ENCODE peak calls at places on chromosomes 6 and 20, in five cellular contexts. F, T, L, C and M are unnamed samples.

GRCh38 chr20:38859070-38859690 is 53.7 kb downstream of the PPP1R16B start:
- DNase-seq in F (no peak), T (no peak), L (no peak), C (no peak), M (no peak)

GRCh38 chr20:62159835-62160234 is 16.3 kb downstream of the SS18L1 start:
- DNase-seq in F (no peak), T (peak; percentile 49), L (no peak), C (peak; percentile 72), M (peak; percentile 87)

GRCh38 chr6:130359736-130360135 is 6.1 kb upstream of the TMEM200A start:
- DNase-seq in F (no peak), T (no peak), L (no peak), C (no peak), M (no peak)

GRCh38 chr6:152821525-152821924 is 70.9 kb downstream of the VIP start:
- DNase-seq in F (peak; percentile 67), T (no peak), L (peak; percentile 38), C (peak; percentile 0), M (no peak)

GRCh38 chr6:140548379-140548778 is 1173.9 kb upstream of the CITED2 start:
- DNase-seq in F (no peak), T (no peak), L (no peak), C (no peak), M (no peak)

GRCh38 chr6:165186041-165186440 is 123.4 kb downstream of the C6orf118 start:
- DNase-seq in F (no peak), T (no peak), L (no peak), C (peak; percentile 28), M (peak; percentile 44)

GRCh38 chr6:112639436-112639835 is 292.3 kb downstream of the RFPL4B start:
- DNase-seq in F (no peak), T (peak; percentile 91), L (no peak), C (peak; percentile 57), M (peak; percentile 39)

GRCh38 chr6:53805016-53805415 is 10.2 kb downstream of the LRRC1 start:
- DNase-seq in F (no peak), T (no peak), L (no peak), C (no peak), M (no peak)

GRCh38 chr20:51382986-51383821 is 159.3 kb downstream of the NFATC2 start:
- DNase-seq in F (no peak), T (no peak), L (no peak), C (peak; percentile 58), M (no peak)

GRCh38 chr20:51752343-51752951 is 15.7 kb downstream of the ATP9A start:
- DNase-seq in F (no peak), T (peak; percentile 93), L (no peak), C (peak; percentile 90), M (peak; percentile 97)

GRCh38 chr20:4829494-4830211 is 107.9 kb downstream of the PRND start:
- DNase-seq in F (no peak), T (no peak), L (no peak), C (no peak), M (no peak)

GRCh38 chr20:48912065-48912464 is 9.4 kb upstream of the ARFGEF2 start:
- DNase-seq in F (no peak), T (no peak), L (no peak), C (no peak), M (no peak)

GRCh38 chr6:131379951-131380350 is 193.1 kb upstream of the ARG1 start:
- DNase-seq in F (no peak), T (peak; percentile 61), L (no peak), C (peak; percentile 91), M (peak; percentile 91)

GRCh38 chr20:21436186-21436585 is 38.9 kb upstream of the NKX2-4 start:
- DNase-seq in F (no peak), T (peak; percentile 72), L (no peak), C (peak; percentile 91), M (peak; percentile 91)

GRCh38 chr6:4059115-4059777 is 19.7 kb downstream of the FAM217A start:
- DNase-seq in F (no peak), T (peak; percentile 90), L (no peak), C (peak; percentile 90), M (peak; percentile 94)

GRCh38 chr6:90467546-90467945 is 119.3 kb downstream of the MAP3K7 start:
- DNase-seq in F (no peak), T (no peak), L (no peak), C (no peak), M (no peak)

GRCh38 chr20:13046409-13046808 is 37.6 kb downstream of the SPTLC3 start:
- DNase-seq in F (no peak), T (no peak), L (no peak), C (no peak), M (no peak)

GRCh38 chr6:150471276-150471675 is 102.5 kb downstream of the IYD start:
- DNase-seq in F (no peak), T (no peak), L (no peak), C (no peak), M (no peak)

GRCh38 chr6:163750436-163751031 is 336.0 kb downstream of the QKI start:
- DNase-seq in F (no peak), T (no peak), L (no peak), C (no peak), M (no peak)

GRCh38 chr20:13231031-13231752 is 10.1 kb downstream of the ISM1 start:
- DNase-seq in F (peak; percentile 60), T (peak; percentile 28), L (no peak), C (peak; percentile 88), M (peak; percentile 93)

GRCh38 chr6:83311231-83311630 is 118.1 kb downstream of the RWDD2A start:
- DNase-seq in F (no peak), T (peak; percentile 57), L (no peak), C (peak; percentile 34), M (no peak)

GRCh38 chr6:143176090-143177021 is 115.7 kb downstream of the AIG1 start:
- DNase-seq in F (peak; percentile 45), T (peak; percentile 88), L (no peak), C (peak; percentile 90), M (no peak)

GRCh38 chr20:53238121-53238660 is 266.0 kb downstream of the TSHZ2 start:
- DNase-seq in F (no peak), T (no peak), L (no peak), C (peak; percentile 72), M (no peak)

GRCh38 chr20:63119451-63120285 is 96.3 kb downstream of the YTHDF1 start:
- DNase-seq in F (no peak), T (no peak), L (no peak), C (no peak), M (peak; percentile 88)

GRCh38 chr20:10806539-10806938 is 132.7 kb upstream of the JAG1 start:
- DNase-seq in F (no peak), T (no peak), L (no peak), C (no peak), M (peak; percentile 32)

GRCh38 chr20:23135449-23136447 is 49.6 kb upstream of the CD93 start:
- DNase-seq in F (no peak), T (no peak), L (no peak), C (no peak), M (no peak)

DNA sequence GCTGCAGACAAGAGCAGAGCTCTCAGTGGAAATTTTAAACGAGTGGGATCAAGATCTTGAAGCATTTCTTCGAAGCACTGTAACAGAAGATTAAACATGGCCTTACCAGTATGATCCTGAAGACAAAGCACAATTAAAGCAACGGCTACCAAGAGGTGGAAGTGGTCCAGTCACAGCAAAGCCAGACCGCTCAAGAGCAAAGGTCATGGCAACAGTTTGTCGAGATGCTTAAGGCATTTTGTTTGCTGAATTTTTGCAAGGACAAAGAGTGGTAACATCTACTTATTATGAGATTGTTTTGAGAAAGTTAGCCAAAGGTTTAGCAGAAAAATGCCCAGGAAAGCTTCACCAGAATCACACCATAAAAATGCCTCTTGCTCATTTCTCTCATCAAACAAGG is 153.4 kb upstream of the CARMIL1 start:
- DNase-seq in F (no peak), T (no peak), L (no peak), C (no peak), M (no peak)
- H3K4me3 ChIP-seq in F (no peak overlapping the region), T (no peak overlapping the region), L (no peak overlapping the region), C (no peak overlapping the region), M (no peak overlapping the region)

DNA sequence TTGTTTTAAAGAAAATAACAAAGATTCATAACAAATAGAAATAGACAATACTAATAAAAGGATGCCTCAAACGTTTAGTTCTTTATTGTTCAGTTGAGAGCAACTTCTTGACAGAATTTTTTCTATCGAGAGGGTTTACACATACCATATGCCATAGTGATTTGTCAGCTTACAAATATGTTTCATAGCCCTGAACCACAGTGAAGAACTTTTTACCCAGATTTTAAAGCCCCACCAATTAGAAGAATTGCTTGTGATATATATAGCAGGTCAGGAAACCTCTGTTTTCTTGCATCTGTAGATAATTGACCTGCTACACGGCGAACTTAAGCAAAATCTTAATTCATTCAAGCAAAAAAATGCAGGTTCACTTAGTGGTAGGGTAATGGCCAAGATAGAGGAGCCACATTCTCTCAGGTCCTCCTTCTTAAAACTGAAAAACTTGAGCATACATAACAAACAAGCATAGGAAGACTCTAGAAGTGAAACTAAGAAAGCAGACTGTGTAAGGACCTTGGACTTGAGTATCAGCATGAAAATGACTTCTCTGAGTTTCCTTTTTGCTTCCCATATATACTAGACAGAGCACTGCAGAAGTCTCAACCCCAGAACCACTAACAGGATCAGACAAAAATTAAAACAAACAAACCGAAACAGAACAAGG is 39.5 kb downstream of the CRISP1 start:
- DNase-seq in F (no peak), T (no peak), L (no peak), C (no peak), M (no peak)
- H3K27ac ChIP-seq in F (no peak overlapping the region), T (no peak overlapping the region), L (no peak overlapping the region), C (no peak overlapping the region), M (no peak overlapping the region)

GRCh38 chr6:42010185-42010872 is 40.0 kb upstream of the TAF8 start:
- DNase-seq in F (peak; percentile 71), T (no peak), L (peak; percentile 39), C (no peak), M (no peak)

GRCh38 chr6:42009844-42010184 is 40.5 kb upstream of the TAF8 start:
- DNase-seq in F (peak; percentile 35), T (no peak), L (no peak), C (no peak), M (no peak)

GRCh38 chr6:42010909-42011308 is 39.4 kb upstream of the TAF8 start:
- DNase-seq in F (no peak), T (no peak), L (no peak), C (no peak), M (no peak)

GRCh38 chr6:42007286-42007685 is 43.0 kb upstream of the TAF8 start:
- DNase-seq in F (no peak), T (no peak), L (no peak), C (no peak), M (no peak)

DNA sequence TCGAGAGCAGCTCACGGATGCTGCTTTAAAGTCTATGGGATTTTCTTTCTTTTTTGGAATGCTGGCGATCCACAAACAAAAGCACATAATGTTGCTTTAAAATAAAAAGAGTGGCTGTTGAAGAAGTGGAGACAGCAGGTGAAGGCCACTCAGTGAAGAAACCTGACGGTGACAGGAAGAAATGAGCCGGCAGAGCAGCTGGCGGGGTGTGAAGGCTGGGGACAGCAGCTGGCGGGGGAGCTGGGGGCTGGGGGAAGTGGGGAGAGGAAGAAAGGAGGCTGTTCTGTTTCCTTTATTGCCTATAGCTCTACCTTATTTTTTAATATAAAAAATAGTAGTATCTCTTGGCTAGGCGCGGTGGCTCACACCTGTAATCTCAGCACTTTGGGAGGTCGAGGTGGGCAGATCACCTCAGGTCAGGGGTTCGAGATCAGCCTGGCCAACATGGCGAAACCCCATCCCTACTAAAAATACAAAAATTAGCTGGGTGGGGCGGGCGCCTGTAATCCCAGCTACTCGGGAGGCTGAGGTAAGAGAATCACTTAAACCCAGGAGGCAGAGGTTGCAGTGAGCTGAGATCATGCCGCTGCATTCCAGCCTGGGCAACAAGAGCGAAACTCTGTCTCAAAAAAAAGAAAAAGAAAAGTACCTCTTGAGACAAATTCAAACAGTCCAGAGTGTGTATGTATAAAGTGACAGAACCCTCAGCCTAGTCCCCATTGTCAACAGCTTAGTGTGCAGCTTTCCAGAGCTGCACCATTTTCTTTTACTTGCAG is 42.4 kb upstream of the TAF8 start:
- DNase-seq in F (no peak), T (no peak), L (no peak), C (no peak), M (no peak)
- H3K4me2 ChIP-seq in F (no peak overlapping the region), T (no peak overlapping the region), L (no peak overlapping the region), C (no peak overlapping the region), M (no peak overlapping the region)

GRCh38 chr6:44222987-44223470 is 366 bp upstream of the SLC29A1 start:
- DNase-seq in F (peak; percentile 28), T (no peak), L (no peak), C (peak; percentile 45), M (no peak)
- H3K4me3 ChIP-seq in F (peak overlapping the region; percentile 84), T (peak overlapping the region; percentile 73), L (peak overlapping the region; percentile 57), C (peak overlapping the region; percentile 67), M (peak overlapping the region; percentile 72)